ENCODE peak calls at places on chromosome 15, in seven cellular contexts. One of them, this sample, is unnamed.

GRCh38 chr15:31495281-31495680 is 168.6 kb downstream of the KLF13 start:
- DNase-seq in fibroblast of pulmonary artery: no peak
- DNase-seq in activated CD8-positive, alpha-beta memory T cell treated with anti-CD3 and anti-CD28 coated beads, Interleukin-2, amount 50 U/mL, for 48 hours: no peak
- DNase-seq in H9: peak; percentile 4
- DNase-seq in activated CD8-positive, alpha-beta T cell treated with anti-CD3 and anti-CD28 coated beads for 36 hours: no peak
- DNase-seq in fibroblast of lung: no peak
- DNase-seq in T-helper 1 cell: no peak
- DNase-seq in this sample: no peak

GRCh38 chr15:96330450-96331140 is at the start of gene NR2F2:
- DNase-seq in activated CD8-positive, alpha-beta T cell treated with anti-CD3 and anti-CD28 coated beads for 36 hours: peak; percentile 68
- DNase-seq in activated CD8-positive, alpha-beta memory T cell treated with anti-CD3 and anti-CD28 coated beads, Interleukin-2, amount 50 U/mL, for 48 hours: peak; percentile 72
- DNase-seq in fibroblast of lung: peak; percentile 99
- DNase-seq in T-helper 1 cell: peak; percentile 79
- DNase-seq in fibroblast of pulmonary artery: peak; percentile 99
- DNase-seq in H9: peak; percentile 93
- DNase-seq in this sample: peak; percentile 91

GRCh38 chr15:74809951-74810350 is 2.7 kb upstream of the LMAN1L start:
- DNase-seq in H9: no peak
- DNase-seq in activated CD8-positive, alpha-beta memory T cell treated with anti-CD3 and anti-CD28 coated beads, Interleukin-2, amount 50 U/mL, for 48 hours: no peak
- DNase-seq in fibroblast of lung: peak; percentile 22
- DNase-seq in activated CD8-positive, alpha-beta T cell treated with anti-CD3 and anti-CD28 coated beads for 36 hours: no peak
- DNase-seq in fibroblast of pulmonary artery: no peak
- DNase-seq in T-helper 1 cell: no peak
- DNase-seq in this sample: no peak

GRCh38 chr15:95895510-95895909 is 435.0 kb upstream of the NR2F2 start:
- DNase-seq in H9: no peak
- DNase-seq in fibroblast of pulmonary artery: no peak
- DNase-seq in activated CD8-positive, alpha-beta T cell treated with anti-CD3 and anti-CD28 coated beads for 36 hours: no peak
- DNase-seq in fibroblast of lung: no peak
- DNase-seq in activated CD8-positive, alpha-beta memory T cell treated with anti-CD3 and anti-CD28 coated beads, Interleukin-2, amount 50 U/mL, for 48 hours: no peak
- DNase-seq in T-helper 1 cell: no peak
- DNase-seq in this sample: no peak

GRCh38 chr15:75203908-75204263 is 2.2 kb downstream of the C15orf39 start:
- DNase-seq in activated CD8-positive, alpha-beta memory T cell treated with anti-CD3 and anti-CD28 coated beads, Interleukin-2, amount 50 U/mL, for 48 hours: peak; percentile 62
- DNase-seq in fibroblast of lung: no peak
- DNase-seq in H9: no peak
- DNase-seq in activated CD8-positive, alpha-beta T cell treated with anti-CD3 and anti-CD28 coated beads for 36 hours: peak; percentile 48
- DNase-seq in fibroblast of pulmonary artery: no peak
- DNase-seq in T-helper 1 cell: peak; percentile 27
- DNase-seq in this sample: no peak

GRCh38 chr15:96320703-96321421 is 9.6 kb upstream of the NR2F2 start:
- DNase-seq in T-helper 1 cell: no peak
- DNase-seq in fibroblast of pulmonary artery: no peak
- DNase-seq in H9: peak; percentile 32
- DNase-seq in fibroblast of lung: peak; percentile 42
- DNase-seq in activated CD8-positive, alpha-beta T cell treated with anti-CD3 and anti-CD28 coated beads for 36 hours: no peak
- DNase-seq in activated CD8-positive, alpha-beta memory T cell treated with anti-CD3 and anti-CD28 coated beads, Interleukin-2, amount 50 U/mL, for 48 hours: no peak
- DNase-seq in this sample: peak; percentile 14

GRCh38 chr15:66947471-66947870 is 117.9 kb upstream of the SMAD3 start:
- DNase-seq in fibroblast of pulmonary artery: no peak
- DNase-seq in T-helper 1 cell: no peak
- DNase-seq in fibroblast of lung: peak; percentile 44
- DNase-seq in H9: no peak
- DNase-seq in activated CD8-positive, alpha-beta memory T cell treated with anti-CD3 and anti-CD28 coated beads, Interleukin-2, amount 50 U/mL, for 48 hours: no peak
- DNase-seq in activated CD8-positive, alpha-beta T cell treated with anti-CD3 and anti-CD28 coated beads for 36 hours: no peak
- DNase-seq in this sample: no peak

GRCh38 chr15:71443538-71443937 is 328.3 kb downstream of the THSD4 start:
- DNase-seq in activated CD8-positive, alpha-beta T cell treated with anti-CD3 and anti-CD28 coated beads for 36 hours: peak; percentile 58
- DNase-seq in activated CD8-positive, alpha-beta memory T cell treated with anti-CD3 and anti-CD28 coated beads, Interleukin-2, amount 50 U/mL, for 48 hours: peak; percentile 71
- DNase-seq in fibroblast of lung: peak; percentile 20
- DNase-seq in fibroblast of pulmonary artery: peak; percentile 66
- DNase-seq in T-helper 1 cell: peak; percentile 8
- DNase-seq in H9: peak; percentile 53
- DNase-seq in this sample: peak; percentile 72

This sample was measured in WTC11.